ENCODE peak calls at places on chromosome 21, in seven cellular contexts. W is ascending aorta, S is left ventricle myocardium inferior, I is testis, U is neural progenitor cell, Q is hepatocyte, K is ovary. L is an unnamed sample.

GRCh38 chr21:33975548-33976081 is 60.0 kb upstream of the ATP5PO start:
- DNase-seq in W (peak; percentile 69), S (no peak), I (no peak), U (no peak), Q (peak; percentile 24), K (no peak), L (no peak)

GRCh38 chr21:45507888-45508508 is 34.2 kb downstream of the SLC19A1 start:
- DNase-seq in W (peak; percentile 46), S (peak; percentile 8), I (no peak), U (no peak), Q (no peak), K (peak; percentile 7), L (peak; percentile 24)

GRCh38 chr21:25980710-25981109 is 189.9 kb downstream of the APP start:
- DNase-seq in W (no peak), S (no peak), I (no peak), U (no peak), Q (no peak), K (no peak), L (no peak)

GRCh38 chr21:46115441-46116188 is 17.7 kb downstream of the COL6A2 start:
- DNase-seq in W (no peak), S (peak; percentile 10), I (peak; percentile 10), U (no peak), Q (no peak), K (peak; percentile 20), L (peak; percentile 59)

GRCh38 chr21:39499156-39499555 is 47.4 kb downstream of the SH3BGR start:
- DNase-seq in W (no peak), S (no peak), I (no peak), U (no peak), Q (no peak), K (no peak), L (no peak)

GRCh38 chr21:44911066-44911383 is 9.7 kb downstream of the ITGB2 start:
- DNase-seq in W (no peak), S (no peak), I (no peak), U (no peak), Q (no peak), K (no peak), L (no peak)

GRCh38 chr21:39712976-39713375 is 32.0 kb upstream of the IGSF5 start:
- DNase-seq in W (no peak), S (no peak), I (no peak), U (peak; percentile 47), Q (no peak), K (no peak), L (no peak)

GRCh38 chr21:44416193-44416592 is 39.1 kb upstream of the LRRC3 start:
- DNase-seq in W (peak; percentile 48), S (no peak), I (no peak), U (no peak), Q (no peak), K (no peak), L (peak; percentile 12)

GRCh38 chr21:45517249-45518065 is 24.8 kb downstream of the SLC19A1 start:
- DNase-seq in W (peak; percentile 60), S (peak; percentile 13), I (no peak), U (no peak), Q (no peak), K (peak; percentile 13), L (peak; percentile 47)

GRCh38 chr21:25999935-26000582 is 170.5 kb downstream of the APP start:
- DNase-seq in W (no peak), S (no peak), I (no peak), U (peak; percentile 55), Q (no peak), K (no peak), L (no peak)

GRCh38 chr21:31777857-31778256 is 45.9 kb upstream of the SCAF4 start:
- DNase-seq in W (no peak), S (no peak), I (no peak), U (no peak), Q (no peak), K (no peak), L (no peak)
- TF ChIP-seq CTCF in W (no peak), S (no peak), I (no peak), U (no peak), Q (no peak), K (no peak), L (no peak)

DNA sequence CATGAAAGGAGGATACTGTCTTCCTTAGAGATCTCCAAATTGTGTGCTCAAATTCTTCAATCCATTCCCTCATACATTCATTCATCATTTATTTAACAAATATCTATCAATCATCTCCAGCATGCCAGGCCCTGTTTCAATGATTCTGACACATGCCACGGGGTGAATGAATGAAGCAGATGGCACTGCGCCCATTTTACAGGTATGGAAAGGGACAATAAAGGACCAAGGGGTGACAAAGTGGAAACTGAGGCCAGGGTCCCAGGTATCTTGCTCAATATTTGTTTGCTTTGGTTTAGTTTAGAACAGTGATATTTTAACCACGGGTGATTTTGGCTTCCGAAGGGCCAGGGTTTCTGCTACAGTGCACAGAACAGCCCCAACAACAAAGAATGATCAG is 321.6 kb upstream of the RUNX1 start:
- DNase-seq in W (no peak), S (no peak), I (no peak), U (no peak), Q (no peak), K (no peak), L (no peak)
- H3K27ac ChIP-seq in W (no peak overlapping the region), S (no peak overlapping the region), I (no peak overlapping the region), U (no peak overlapping the region), Q (no peak overlapping the region), K (no peak overlapping the region), L (no peak overlapping the region)

GRCh38 chr21:42601656-42602055 is 51.8 kb upstream of the PDE9A start:
- DNase-seq in W (no peak), S (no peak), I (no peak), U (no peak), Q (no peak), K (no peak), L (no peak)

GRCh38 chr21:42597487-42598158 is 55.8 kb upstream of the PDE9A start:
- DNase-seq in W (no peak), S (no peak), I (no peak), U (no peak), Q (no peak), K (peak; percentile 3), L (no peak)

GRCh38 chr21:42599486-42599885 is 53.9 kb upstream of the PDE9A start:
- DNase-seq in W (no peak), S (no peak), I (no peak), U (no peak), Q (no peak), K (no peak), L (no peak)

GRCh38 chr21:42598159-42598735 is 55.2 kb upstream of the PDE9A start:
- DNase-seq in W (no peak), S (no peak), I (no peak), U (no peak), Q (no peak), K (peak; percentile 2), L (no peak)

GRCh38 chr21:42599962-42600361 is 53.5 kb upstream of the PDE9A start:
- DNase-seq in W (no peak), S (no peak), I (no peak), U (no peak), Q (no peak), K (no peak), L (no peak)
- H3K4me1 ChIP-seq in W (no peaks in the 10 kb centered on the region), S (no peaks in the 10 kb centered on the region), I (no peaks in the 10 kb centered on the region), U (no peaks in the 10 kb centered on the region), Q (no peaks in the 10 kb centered on the region), K (no peaks in the 10 kb centered on the region), L (no peaks in the 10 kb centered on the region)

GRCh38 chr21:37527716-37528115 is 161.1 kb downstream of the DYRK1A start:
- DNase-seq in W (no peak), S (no peak), I (no peak), U (no peak), Q (no peak), K (no peak), L (no peak)

GRCh38 chr21:37525810-37526209 is 159.2 kb downstream of the DYRK1A start:
- DNase-seq in W (no peak), S (no peak), I (no peak), U (no peak), Q (no peak), K (no peak), L (no peak)

GRCh38 chr21:37529649-37530048 is 163.1 kb downstream of the DYRK1A start:
- DNase-seq in W (no peak), S (no peak), I (no peak), U (no peak), Q (no peak), K (no peak), L (no peak)

GRCh38 chr21:37527103-37527502 is 160.5 kb downstream of the DYRK1A start:
- DNase-seq in W (no peak), S (no peak), I (no peak), U (no peak), Q (no peak), K (no peak), L (no peak)

GRCh38 chr21:37528150-37528937 is 161.8 kb downstream of the DYRK1A start:
- DNase-seq in W (no peak), S (no peak), I (no peak), U (no peak), Q (no peak), K (no peak), L (no peak)
- TF ChIP-seq CTCF in W (no peak), S (no peak), I (no peak), U (no peak), Q (no peak), K (no peak), L (no peak)